ENCODE peak calls at places on chromosomes 6 and 20, in six cellular contexts. U, C, L, F, G and K are unnamed samples.
A peak's percentile ranks its signal among the peaks of the same experiment; 100 is the strongest.

GRCh38 chr6:142374090-142374783 is 72.4 kb downstream of the ADGRG6 start:
- DNase-seq in U (no peak), C (no peak), L (no peak), F (no peak), G (no peak), K (no peak)

GRCh38 chr6:34095741-34096140 is 50.1 kb downstream of the GRM4 start:
- DNase-seq in U (no peak), C (no peak), L (no peak), F (no peak), G (no peak), K (no peak)

GRCh38 chr20:5222919-5223634 is 93.7 kb downstream of the PROKR2 start:
- DNase-seq in U (peak; percentile 67), C (peak; percentile 54), L (peak; percentile 58), F (peak; percentile 65), G (peak; percentile 54), K (peak; percentile 83)

GRCh38 chr6:12606616-12607015 is 110.0 kb upstream of the PHACTR1 start:
- DNase-seq in U (no peak), C (no peak), L (no peak), F (no peak), G (no peak), K (no peak)

GRCh38 chr6:22717906-22718305 is 148.5 kb downstream of the HDGFL1 start:
- DNase-seq in U (no peak), C (no peak), L (peak; percentile 61), F (no peak), G (no peak), K (no peak)

GRCh38 chr6:93299622-93300021 is 119.7 kb downstream of the EPHA7 start:
- DNase-seq in U (no peak), C (no peak), L (no peak), F (no peak), G (no peak), K (no peak)

GRCh38 chr20:20407891-20408805 is 40.2 kb downstream of the INSM1 start:
- DNase-seq in U (no peak), C (peak; percentile 4), L (no peak), F (peak; percentile 32), G (no peak), K (no peak)

GRCh38 chr20:35821807-35822242 is 50.0 kb downstream of the PHF20 start:
- DNase-seq in U (no peak), C (peak; percentile 66), L (no peak), F (peak; percentile 94), G (no peak), K (peak; percentile 64)

GRCh38 chr6:1382331-1382882 is 7.0 kb upstream of the FOXF2 start:
- DNase-seq in U (peak; percentile 76), C (no peak), L (no peak), F (no peak), G (peak; percentile 24), K (peak; percentile 53)

GRCh38 chr6:6890400-6890858 is 217.3 kb upstream of the RREB1 start:
- DNase-seq in U (peak; percentile 66), C (no peak), L (peak; percentile 66), F (no peak), G (peak; percentile 24), K (no peak)

GRCh38 chr20:16025084-16025483 is 548.2 kb downstream of the KIF16B start:
- DNase-seq in U (no peak), C (no peak), L (no peak), F (no peak), G (no peak), K (no peak)

GRCh38 chr6:31163922-31164321 is 5.5 kb downstream of the TCF19 start:
- DNase-seq in U (no peak), C (peak; percentile 89), L (no peak), F (no peak), G (no peak), K (peak; percentile 21)

GRCh38 chr20:18007534-18008292 is 38.9 kb downstream of the MGME1 start:
- DNase-seq in U (no peak), C (no peak), L (no peak), F (no peak), G (no peak), K (no peak)

GRCh38 chr20:62735331-62735821 is 26.7 kb downstream of the NTSR1 start:
- DNase-seq in U (no peak), C (no peak), L (peak; percentile 19), F (no peak), G (no peak), K (peak; percentile 37)

GRCh38 chr6:139242457-139243240 is 49.1 kb downstream of the TXLNB start:
- DNase-seq in U (peak; percentile 29), C (no peak), L (no peak), F (no peak), G (no peak), K (no peak)

GRCh38 chr6:144585217-144585814 is 300.2 kb downstream of the UTRN start:
- DNase-seq in U (peak; percentile 2), C (peak; percentile 46), L (no peak), F (peak; percentile 48), G (no peak), K (peak; percentile 34)

GRCh38 chr6:18293192-18293904 is 29.0 kb upstream of the DEK start:
- DNase-seq in U (no peak), C (peak; percentile 54), L (peak; percentile 35), F (peak; percentile 84), G (no peak), K (peak; percentile 78)

GRCh38 chr6:9347608-9348007 is 912.3 kb upstream of the SLC35B3 start:
- DNase-seq in U (no peak), C (no peak), L (no peak), F (no peak), G (no peak), K (no peak)

GRCh38 chr6:162118706-162119105 is 608.9 kb downstream of the PRKN start:
- DNase-seq in U (no peak), C (no peak), L (no peak), F (no peak), G (no peak), K (no peak)

GRCh38 chr6:37110455-37111155 is 59.3 kb upstream of the PIM1 start:
- DNase-seq in U (no peak), C (no peak), L (no peak), F (no peak), G (no peak), K (no peak)

GRCh38 chr6:35733633-35734032 is 3.2 kb upstream of the ARMC12 start:
- DNase-seq in U (no peak), C (no peak), L (no peak), F (no peak), G (no peak), K (no peak)

GRCh38 chr6:45115696-45116095 is 212.4 kb upstream of the RUNX2 start:
- DNase-seq in U (no peak), C (peak; percentile 71), L (no peak), F (peak; percentile 6), G (no peak), K (peak; percentile 26)